ENCODE peak calls at places on chromosomes 3 and 15, in five cellular contexts. One of them, this sample, is unnamed.
A peak's percentile ranks its signal among the peaks of the same experiment; 100 is the strongest.

GRCh38 chr3:114095808-114096207 is 39.3 kb downstream of the QTRT2 start:
- DNase-seq in ovary: no peak
- DNase-seq in naive thymus-derived CD4-positive, alpha-beta T cell: no peak
- DNase-seq in sigmoid colon: no peak
- DNase-seq in fibroblast of lung: peak; percentile 12
- DNase-seq in this sample: no peak

GRCh38 chr3:11498646-11499045 is 145.1 kb downstream of the VGLL4 start:
- DNase-seq in ovary: peak; percentile 61
- DNase-seq in naive thymus-derived CD4-positive, alpha-beta T cell: no peak
- DNase-seq in sigmoid colon: peak; percentile 77
- DNase-seq in fibroblast of lung: peak; percentile 88
- DNase-seq in this sample: peak; percentile 91

GRCh38 chr3:61570813-61571212 is 9.4 kb downstream of the PTPRG start:
- DNase-seq in ovary: no peak
- DNase-seq in naive thymus-derived CD4-positive, alpha-beta T cell: no peak
- DNase-seq in sigmoid colon: no peak
- DNase-seq in fibroblast of lung: peak; percentile 70
- DNase-seq in this sample: no peak

GRCh38 chr3:64740232-64740631 is 52.4 kb upstream of the ADAMTS9 start:
- DNase-seq in ovary: peak; percentile 39
- DNase-seq in naive thymus-derived CD4-positive, alpha-beta T cell: no peak
- DNase-seq in sigmoid colon: no peak
- DNase-seq in fibroblast of lung: peak; percentile 36
- DNase-seq in this sample: no peak

GRCh38 chr3:117443014-117443413 is 733.4 kb downstream of the TUSC7 start:
- DNase-seq in ovary: no peak
- DNase-seq in naive thymus-derived CD4-positive, alpha-beta T cell: no peak
- DNase-seq in sigmoid colon: no peak
- DNase-seq in fibroblast of lung: peak; percentile 73
- DNase-seq in this sample: no peak

GRCh38 chr3:159897331-159898075 is 91.1 kb upstream of the IL12A start:
- DNase-seq in ovary: no peak
- DNase-seq in naive thymus-derived CD4-positive, alpha-beta T cell: no peak
- DNase-seq in sigmoid colon: no peak
- DNase-seq in fibroblast of lung: peak; percentile 78
- DNase-seq in this sample: no peak

GRCh38 chr3:188553569-188553968 is 399.6 kb downstream of the LPP start:
- DNase-seq in ovary: no peak
- DNase-seq in naive thymus-derived CD4-positive, alpha-beta T cell: no peak
- DNase-seq in sigmoid colon: no peak
- DNase-seq in fibroblast of lung: peak; percentile 29
- DNase-seq in this sample: no peak

GRCh38 chr3:111311126-111311525 is 230.9 kb upstream of the CD96 start:
- DNase-seq in ovary: no peak
- DNase-seq in naive thymus-derived CD4-positive, alpha-beta T cell: peak; percentile 31
- DNase-seq in sigmoid colon: no peak
- DNase-seq in fibroblast of lung: no peak
- DNase-seq in this sample: no peak

GRCh38 chr3:10334461-10334860 is 13.5 kb upstream of the SEC13 start:
- DNase-seq in ovary: no peak
- DNase-seq in naive thymus-derived CD4-positive, alpha-beta T cell: no peak
- DNase-seq in sigmoid colon: no peak
- DNase-seq in fibroblast of lung: peak; percentile 68
- DNase-seq in this sample: no peak

GRCh38 chr3:195870937-195871336 is 37.4 kb downstream of the TNK2 start:
- DNase-seq in ovary: no peak
- DNase-seq in naive thymus-derived CD4-positive, alpha-beta T cell: no peak
- DNase-seq in sigmoid colon: no peak
- DNase-seq in fibroblast of lung: no peak
- DNase-seq in this sample: no peak

GRCh38 chr3:138469869-138470268 is 35.5 kb downstream of the ESYT3 start:
- DNase-seq in ovary: no peak
- DNase-seq in naive thymus-derived CD4-positive, alpha-beta T cell: no peak
- DNase-seq in sigmoid colon: no peak
- DNase-seq in fibroblast of lung: no peak
- DNase-seq in this sample: no peak

GRCh38 chr3:40268708-40269524 is 40.6 kb upstream of the EIF1B start:
- DNase-seq in ovary: no peak
- DNase-seq in naive thymus-derived CD4-positive, alpha-beta T cell: no peak
- DNase-seq in sigmoid colon: no peak
- DNase-seq in fibroblast of lung: no peak
- DNase-seq in this sample: no peak

GRCh38 chr15:39429898-39430357 is 151.0 kb upstream of the THBS1 start:
- DNase-seq in ovary: no peak
- DNase-seq in naive thymus-derived CD4-positive, alpha-beta T cell: no peak
- DNase-seq in sigmoid colon: no peak
- DNase-seq in fibroblast of lung: peak; percentile 98
- DNase-seq in this sample: peak; percentile 31

GRCh38 chr3:19934098-19934566 is at the start of gene EFHB:
- DNase-seq in ovary: no peak
- DNase-seq in naive thymus-derived CD4-positive, alpha-beta T cell: no peak
- DNase-seq in sigmoid colon: no peak
- DNase-seq in fibroblast of lung: peak; percentile 14
- DNase-seq in this sample: no peak

GRCh38 chr3:122184591-122184929 is 1.1 kb downstream of the CASR start:
- DNase-seq in ovary: no peak
- DNase-seq in naive thymus-derived CD4-positive, alpha-beta T cell: no peak
- DNase-seq in sigmoid colon: no peak
- DNase-seq in fibroblast of lung: no peak
- DNase-seq in this sample: no peak
- H3K27me3 ChIP-seq in ovary: no peaks in the 10 kb centered on the region
- H3K27me3 ChIP-seq in naive thymus-derived CD4-positive, alpha-beta T cell: peaks cover 8% of the 10 kb centered on the region
- H3K27me3 ChIP-seq in sigmoid colon: peaks cover 29% of the 10 kb centered on the region
- H3K27me3 ChIP-seq in fibroblast of lung: peaks cover 22% of the 10 kb centered on the region
- H3K27me3 ChIP-seq in this sample: peaks cover 69% of the 10 kb centered on the region

GRCh38 chr3:170656293-170656692 is 70.4 kb upstream of the SLC7A14 start:
- DNase-seq in ovary: no peak
- DNase-seq in naive thymus-derived CD4-positive, alpha-beta T cell: no peak
- DNase-seq in sigmoid colon: no peak
- DNase-seq in fibroblast of lung: no peak
- DNase-seq in this sample: no peak

GRCh38 chr3:170657312-170657711 is 71.4 kb upstream of the SLC7A14 start:
- DNase-seq in ovary: no peak
- DNase-seq in naive thymus-derived CD4-positive, alpha-beta T cell: no peak
- DNase-seq in sigmoid colon: no peak
- DNase-seq in fibroblast of lung: no peak
- DNase-seq in this sample: no peak

GRCh38 chr3:170651260-170651845 is 65.5 kb upstream of the SLC7A14 start:
- DNase-seq in ovary: no peak
- DNase-seq in naive thymus-derived CD4-positive, alpha-beta T cell: no peak
- DNase-seq in sigmoid colon: no peak
- DNase-seq in fibroblast of lung: no peak
- DNase-seq in this sample: no peak

DNA sequence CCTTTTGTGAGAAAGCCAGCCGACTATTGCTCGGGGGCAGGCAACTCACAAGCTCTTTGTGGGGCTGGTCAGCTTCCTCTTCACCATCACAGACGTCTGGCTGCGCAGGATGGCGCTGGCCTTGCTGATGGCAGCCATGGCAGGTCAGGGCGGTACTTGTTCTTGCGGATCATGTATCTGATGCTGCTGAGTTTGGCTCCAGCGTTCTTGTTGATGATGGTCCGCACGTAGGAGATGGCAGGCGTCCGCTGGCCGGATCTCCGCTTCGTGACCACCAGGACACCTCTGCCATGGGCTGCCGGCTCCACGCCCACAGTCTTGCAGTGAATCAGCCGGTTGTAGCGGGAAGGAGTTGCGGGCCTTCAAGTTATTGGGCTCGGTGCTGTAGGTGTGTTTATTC is 67.9 kb upstream of the SLC7A14 start:
- DNase-seq in ovary: no peak
- DNase-seq in naive thymus-derived CD4-positive, alpha-beta T cell: no peak
- DNase-seq in sigmoid colon: no peak
- DNase-seq in fibroblast of lung: no peak
- DNase-seq in this sample: no peak
- H3K27me3 ChIP-seq in ovary: no peaks in the 10 kb centered on the region
- H3K27me3 ChIP-seq in naive thymus-derived CD4-positive, alpha-beta T cell: no peaks in the 10 kb centered on the region
- H3K27me3 ChIP-seq in sigmoid colon: no peaks in the 10 kb centered on the region
- H3K27me3 ChIP-seq in fibroblast of lung: no peaks in the 10 kb centered on the region
- H3K27me3 ChIP-seq in this sample: no peaks in the 10 kb centered on the region

DNA sequence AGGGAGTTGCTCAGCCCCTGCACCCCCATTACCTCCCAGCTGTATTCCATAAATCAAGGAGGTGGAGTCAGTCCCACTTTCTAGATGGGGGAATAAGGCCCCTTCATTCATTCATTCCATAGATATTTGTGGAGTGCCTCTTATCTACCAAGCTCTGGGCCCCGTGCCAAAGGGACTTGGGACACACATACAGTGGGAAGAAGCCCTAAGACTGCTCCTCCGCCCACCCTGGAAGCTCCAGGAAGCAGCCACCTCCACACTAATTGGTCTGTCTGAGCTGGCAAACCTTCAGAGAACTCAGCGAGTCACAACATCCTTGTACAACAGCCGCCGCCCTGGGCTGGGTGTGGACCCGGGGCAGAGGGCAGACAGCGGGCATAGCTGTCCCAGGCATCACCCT is 6.4 kb downstream of the STRA6 start:
- DNase-seq in ovary: peak; percentile 67
- DNase-seq in naive thymus-derived CD4-positive, alpha-beta T cell: no peak
- DNase-seq in sigmoid colon: no peak
- DNase-seq in fibroblast of lung: peak; percentile 99
- DNase-seq in this sample: peak; percentile 65
- H3K27me3 ChIP-seq in ovary: no peaks in the 10 kb centered on the region
- H3K27me3 ChIP-seq in naive thymus-derived CD4-positive, alpha-beta T cell: no peaks in the 10 kb centered on the region
- H3K27me3 ChIP-seq in sigmoid colon: no peaks in the 10 kb centered on the region
- H3K27me3 ChIP-seq in fibroblast of lung: no peaks in the 10 kb centered on the region
- H3K27me3 ChIP-seq in this sample: no peaks in the 10 kb centered on the region

DNA sequence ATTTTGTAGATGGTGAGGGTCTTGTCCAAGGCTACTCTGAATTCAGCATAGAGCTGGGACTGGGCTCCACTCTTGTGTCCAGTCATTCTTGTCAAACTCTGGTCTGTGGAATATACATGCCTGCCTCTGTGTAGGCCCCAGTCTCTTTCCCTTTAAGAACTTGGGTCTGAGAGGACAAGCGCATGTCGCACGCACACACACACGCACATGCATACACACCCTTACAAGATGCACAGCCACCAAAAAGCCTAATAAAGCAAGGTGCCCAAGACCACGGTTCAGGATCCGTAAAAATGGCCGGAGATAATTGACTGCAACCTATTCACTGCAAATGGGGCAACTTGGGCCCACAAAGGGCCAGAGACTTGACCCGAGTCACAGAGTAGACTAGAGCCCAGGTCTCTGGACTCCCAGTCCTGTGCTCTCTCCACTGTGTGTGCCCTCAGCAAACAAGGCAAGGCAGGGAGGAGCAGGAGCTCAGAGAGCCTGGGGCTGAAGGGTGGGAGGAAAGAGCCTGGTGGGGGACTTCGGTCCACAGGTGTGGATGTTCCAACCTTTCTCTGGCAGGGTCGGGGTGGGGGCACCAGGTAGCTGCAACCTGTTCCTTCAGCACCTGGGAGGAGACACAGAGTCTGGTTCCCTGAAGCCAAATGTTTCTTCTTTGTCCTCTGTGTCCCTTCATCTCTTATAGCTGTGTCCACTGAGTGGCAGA is 914 bp upstream of the PAQR5 start:
- DNase-seq in ovary: no peak
- DNase-seq in naive thymus-derived CD4-positive, alpha-beta T cell: no peak
- DNase-seq in sigmoid colon: no peak
- DNase-seq in fibroblast of lung: no peak
- DNase-seq in this sample: no peak
- H3K27me3 ChIP-seq in ovary: no peaks in the 10 kb centered on the region
- H3K27me3 ChIP-seq in naive thymus-derived CD4-positive, alpha-beta T cell: peaks cover 10% of the 10 kb centered on the region
- H3K27me3 ChIP-seq in sigmoid colon: peaks cover 46% of the 10 kb centered on the region
- H3K27me3 ChIP-seq in fibroblast of lung: no peaks in the 10 kb centered on the region
- H3K27me3 ChIP-seq in this sample: no peaks in the 10 kb centered on the region